ENCODE peak calls at places on chromosomes 12 and 14, in four cellular contexts. One of them, this sample, is unnamed.

GRCh38 chr12:26614217-26614616 is 218.8 kb downstream of the ITPR2 start:
- DNase-seq in skeletal muscle cell: no peak
- DNase-seq in bronchial epithelial cell: peak
- DNase-seq in GM23248: peak
- DNase-seq in this sample: peak

GRCh38 chr14:81831128-81831815 is 297.6 kb upstream of the SEL1L start:
- DNase-seq in skeletal muscle cell: no peak
- DNase-seq in GM23248: no peak
- DNase-seq in bronchial epithelial cell: peak
- DNase-seq in this sample: peak

GRCh38 chr12:90173499-90174197 is 465.0 kb upstream of the ATP2B1 start:
- DNase-seq in skeletal muscle cell: no peak
- DNase-seq in bronchial epithelial cell: no peak
- DNase-seq in GM23248: no peak
- DNase-seq in this sample: no peak

GRCh38 chr14:31323419-31323818 is 96.9 kb downstream of the HEATR5A start:
- DNase-seq in skeletal muscle cell: no peak
- DNase-seq in bronchial epithelial cell: no peak
- DNase-seq in GM23248: no peak
- DNase-seq in this sample: no peak

GRCh38 chr14:81784084-81784483 is 250.4 kb upstream of the SEL1L start:
- DNase-seq in bronchial epithelial cell: no peak
- DNase-seq in GM23248: no peak
- DNase-seq in skeletal muscle cell: no peak
- DNase-seq in this sample: no peak

GRCh38 chr14:22084393-22085281 is 411.0 kb upstream of the OR4E1 start:
- DNase-seq in GM23248: peak
- DNase-seq in skeletal muscle cell: no peak
- DNase-seq in bronchial epithelial cell: peak
- DNase-seq in this sample: peak

GRCh38 chr12:47753021-47754001 is 5.4 kb downstream of the RAPGEF3 start:
- DNase-seq in GM23248: no peak
- DNase-seq in skeletal muscle cell: no peak
- DNase-seq in bronchial epithelial cell: peak
- DNase-seq in this sample: no peak

GRCh38 chr14:105473677-105474477 is 744 bp upstream of the CRIP2 start:
- DNase-seq in GM23248: peak
- DNase-seq in bronchial epithelial cell: peak
- DNase-seq in skeletal muscle cell: peak
- DNase-seq in this sample: peak

GRCh38 chr12:55060470-55060869 is 40.7 kb downstream of the NEUROD4 start:
- DNase-seq in GM23248: no peak
- DNase-seq in skeletal muscle cell: no peak
- DNase-seq in bronchial epithelial cell: peak
- DNase-seq in this sample: no peak

GRCh38 chr14:104775073-104775489 is 20.5 kb downstream of the AKT1 start:
- DNase-seq in GM23248: no peak
- DNase-seq in bronchial epithelial cell: no peak
- DNase-seq in skeletal muscle cell: no peak
- DNase-seq in this sample: no peak

GRCh38 chr14:73736842-73737241 is 22.7 kb upstream of the PNMA1 start:
- DNase-seq in GM23248: no peak
- DNase-seq in bronchial epithelial cell: no peak
- DNase-seq in skeletal muscle cell: no peak
- DNase-seq in this sample: no peak

GRCh38 chr12:45192041-45192695 is 23.7 kb upstream of the ANO6 start:
- DNase-seq in GM23248: peak
- DNase-seq in bronchial epithelial cell: peak
- DNase-seq in skeletal muscle cell: no peak
- DNase-seq in this sample: peak

GRCh38 chr12:12705833-12706520 is 10.0 kb upstream of the GPR19 start:
- DNase-seq in bronchial epithelial cell: no peak
- DNase-seq in GM23248: no peak
- DNase-seq in skeletal muscle cell: no peak
- DNase-seq in this sample: no peak

GRCh38 chr14:67851785-67852410 is 32.3 kb downstream of the RAD51B start:
- DNase-seq in bronchial epithelial cell: no peak
- DNase-seq in skeletal muscle cell: no peak
- DNase-seq in GM23248: no peak
- DNase-seq in this sample: no peak

GRCh38 chr12:6766651-6767300 is 613 bp downstream of the PTMS start:
- DNase-seq in bronchial epithelial cell: no peak
- DNase-seq in skeletal muscle cell: no peak
- DNase-seq in GM23248: peak
- DNase-seq in this sample: peak

GRCh38 chr14:68784995-68785816 is 7.7 kb downstream of the ZFP36L1 start:
- DNase-seq in bronchial epithelial cell: peak
- DNase-seq in GM23248: peak
- DNase-seq in skeletal muscle cell: no peak
- DNase-seq in this sample: peak

GRCh38 chr12:84463756-84464495 is 448.7 kb downstream of the SLC6A15 start:
- DNase-seq in bronchial epithelial cell: no peak
- DNase-seq in GM23248: peak
- DNase-seq in skeletal muscle cell: peak
- DNase-seq in this sample: peak

GRCh38 chr12:128259556-128260070 is 7.4 kb upstream of the TMEM132C start:
- DNase-seq in GM23248: peak
- DNase-seq in bronchial epithelial cell: no peak
- DNase-seq in skeletal muscle cell: no peak
- DNase-seq in this sample: peak

GRCh38 chr14:76125506-76125905 is 26.2 kb upstream of the GPATCH2L start:
- DNase-seq in skeletal muscle cell: no peak
- DNase-seq in bronchial epithelial cell: no peak
- DNase-seq in GM23248: no peak
- DNase-seq in this sample: no peak

GRCh38 chr12:46523863-46524770 is 151.5 kb upstream of the SLC38A2 start:
- DNase-seq in GM23248: peak
- DNase-seq in skeletal muscle cell: peak
- DNase-seq in bronchial epithelial cell: peak
- DNase-seq in this sample: peak

GRCh38 chr14:100531591-100532121 is 55.6 kb downstream of the BEGAIN start:
- DNase-seq in GM23248: no peak
- DNase-seq in bronchial epithelial cell: no peak
- DNase-seq in skeletal muscle cell: no peak
- DNase-seq in this sample: no peak

GRCh38 chr12:53053223-53054111 is 3.6 kb downstream of the TNS2 start:
- DNase-seq in bronchial epithelial cell: peak
- DNase-seq in GM23248: peak
- DNase-seq in skeletal muscle cell: no peak
- DNase-seq in this sample: peak

GRCh38 chr12:61993734-61994345 is 266.4 kb upstream of the USP15 start:
- DNase-seq in skeletal muscle cell: no peak
- DNase-seq in bronchial epithelial cell: peak
- DNase-seq in GM23248: peak
- DNase-seq in this sample: peak

GRCh38 chr12:132494294-132495164 is 4.6 kb downstream of the FBRSL1 start:
- DNase-seq in skeletal muscle cell: no peak
- DNase-seq in GM23248: no peak
- DNase-seq in bronchial epithelial cell: no peak
- DNase-seq in this sample: no peak

GRCh38 chr14:69532561-69533335 is 41.9 kb downstream of the CCDC177 start:
- DNase-seq in GM23248: peak
- DNase-seq in bronchial epithelial cell: peak
- DNase-seq in skeletal muscle cell: no peak
- DNase-seq in this sample: no peak

GRCh38 chr14:76133103-76133502 is 18.6 kb upstream of the GPATCH2L start:
- DNase-seq in bronchial epithelial cell: peak
- DNase-seq in skeletal muscle cell: no peak
- DNase-seq in GM23248: peak
- DNase-seq in this sample: peak

GRCh38 chr12:11069854-11070253 is 7.8 kb upstream of the TAS2R46 start:
- DNase-seq in skeletal muscle cell: no peak
- DNase-seq in bronchial epithelial cell: no peak
- DNase-seq in GM23248: no peak
- DNase-seq in this sample: no peak

GRCh38 chr12:449203-449602 is 10.5 kb upstream of the B4GALNT3 start:
- DNase-seq in GM23248: no peak
- DNase-seq in skeletal muscle cell: no peak
- DNase-seq in bronchial epithelial cell: no peak
- DNase-seq in this sample: no peak

GRCh38 chr12:12788675-12789368 is 3.4 kb downstream of the APOLD1 start:
- DNase-seq in skeletal muscle cell: no peak
- DNase-seq in GM23248: peak
- DNase-seq in bronchial epithelial cell: peak
- DNase-seq in this sample: peak

GRCh38 chr14:23610815-23611289 is 25.3 kb upstream of the DHRS2 start:
- DNase-seq in skeletal muscle cell: no peak
- DNase-seq in bronchial epithelial cell: no peak
- DNase-seq in GM23248: no peak
- DNase-seq in this sample: no peak

GRCh38 chr14:73008501-73008900 is 18.4 kb downstream of the ZFYVE1 start:
- DNase-seq in skeletal muscle cell: peak
- DNase-seq in bronchial epithelial cell: no peak
- DNase-seq in GM23248: peak
- DNase-seq in this sample: peak

GRCh38 chr14:85273099-85273677 is 256.8 kb upstream of the FLRT2 start:
- DNase-seq in skeletal muscle cell: no peak
- DNase-seq in bronchial epithelial cell: no peak
- DNase-seq in GM23248: peak
- DNase-seq in this sample: no peak

GRCh38 chr12:2588345-2588744 is 206.4 kb upstream of the FKBP4 start:
- DNase-seq in skeletal muscle cell: no peak
- DNase-seq in bronchial epithelial cell: no peak
- DNase-seq in GM23248: no peak
- DNase-seq in this sample: no peak

GRCh38 chr14:45128963-45129629 is 5.2 kb downstream of the FKBP3 start:
- DNase-seq in skeletal muscle cell: no peak
- DNase-seq in bronchial epithelial cell: no peak
- DNase-seq in GM23248: no peak
- DNase-seq in this sample: no peak

GRCh38 chr14:21781543-21781942 is 107.9 kb upstream of the OR4E1 start:
- DNase-seq in skeletal muscle cell: no peak
- DNase-seq in bronchial epithelial cell: no peak
- DNase-seq in GM23248: no peak
- DNase-seq in this sample: no peak

GRCh38 chr12:104741497-104742367 is 216.4 kb downstream of the SLC41A2 start:
- DNase-seq in bronchial epithelial cell: no peak
- DNase-seq in skeletal muscle cell: no peak
- DNase-seq in GM23248: no peak
- DNase-seq in this sample: no peak

This sample was measured in adipocyte.